ENCODE peak calls at places on chromosomes 5 and 9, in five cellular contexts. L, I, Q, V and A are unnamed samples.

GRCh38 chr5:1467341-1468246 is 22.4 kb upstream of the SLC6A3 start:
- DNase-seq in L (no peak), I (no peak), Q (no peak), V (no peak), A (no peak)

GRCh38 chr5:29122306-29122705 is 2071.2 kb upstream of the CDH6 start:
- DNase-seq in L (no peak), I (no peak), Q (no peak), V (no peak), A (no peak)

GRCh38 chr5:171706736-171707440 is 78.7 kb upstream of the SMIM23 start:
- DNase-seq in L (no peak), I (no peak), Q (no peak), V (no peak), A (no peak)

GRCh38 chr5:88770290-88771257 is 112.4 kb downstream of the MEF2C start:
- DNase-seq in L (no peak), I (no peak), Q (no peak), V (no peak), A (no peak)

GRCh38 chr9:95626885-95627558 is 110.3 kb upstream of the PTCH1 start:
- DNase-seq in L (no peak), I (no peak), Q (no peak), V (peak), A (no peak)

GRCh38 chr5:81819556-81820314 is 68.8 kb upstream of the SSBP2 start:
- DNase-seq in L (peak), I (no peak), Q (no peak), V (no peak), A (no peak)

GRCh38 chr5:159851053-159851452 is 65.2 kb upstream of the ADRA1B start:
- DNase-seq in L (no peak), I (no peak), Q (no peak), V (no peak), A (no peak)

GRCh38 chr5:178622679-178623247 is 4.1 kb downstream of the CLK4 start:
- DNase-seq in L (no peak), I (no peak), Q (no peak), V (no peak), A (no peak)

GRCh38 chr5:80141147-80141671 is 106.1 kb downstream of the THBS4 start:
- DNase-seq in L (peak), I (no peak), Q (no peak), V (no peak), A (no peak)